ENCODE peak calls at places on chromosome 11, in four cellular contexts. X is mucosa of descending colon, K is PC-3, H is ovary. Y is an unnamed sample.

GRCh38 chr11:130945945-130946344 is 29.7 kb upstream of the SNX19 start:
- DNase-seq in X (no peak), K (peak; percentile 32), H (no peak), Y (peak; percentile 57)

GRCh38 chr11:102396708-102397563 is 49.9 kb downstream of the BIRC2 start:
- DNase-seq in X (no peak), K (no peak), H (no peak), Y (no peak)

GRCh38 chr11:120859552-120860295 is 164.2 kb upstream of the TBCEL start:
- DNase-seq in X (no peak), K (no peak), H (no peak), Y (no peak)

GRCh38 chr11:95097209-95097608 is 7.6 kb downstream of the ENDOD1 start:
- DNase-seq in X (no peak), K (no peak), H (no peak), Y (no peak)

GRCh38 chr11:35323076-35323868 is 96.1 kb downstream of the SLC1A2 start:
- DNase-seq in X (no peak), K (peak; percentile 42), H (no peak), Y (no peak)

GRCh38 chr11:68016161-68016903 is 6.2 kb downstream of the ALDH3B1 start:
- DNase-seq in X (no peak), K (no peak), H (no peak), Y (no peak)

GRCh38 chr11:120310875-120311274 is 14.2 kb upstream of the TLCD5 start:
- DNase-seq in X (no peak), K (no peak), H (no peak), Y (no peak)

GRCh38 chr11:20075627-20076026 is 84.6 kb downstream of the DBX1 start:
- DNase-seq in X (no peak), K (no peak), H (no peak), Y (no peak)

GRCh38 chr11:44446341-44446712 is 119.1 kb upstream of the CD82 start:
- DNase-seq in X (no peak), K (no peak), H (no peak), Y (no peak)

GRCh38 chr11:111561801-111562325 is 21.3 kb downstream of the LAYN start:
- DNase-seq in X (no peak), K (peak; percentile 96), H (no peak), Y (peak; percentile 68)

GRCh38 chr11:69475141-69475865 is 6.2 kb upstream of the LINC01488 start:
- DNase-seq in X (peak; percentile 39), K (no peak), H (no peak), Y (no peak)

DNA sequence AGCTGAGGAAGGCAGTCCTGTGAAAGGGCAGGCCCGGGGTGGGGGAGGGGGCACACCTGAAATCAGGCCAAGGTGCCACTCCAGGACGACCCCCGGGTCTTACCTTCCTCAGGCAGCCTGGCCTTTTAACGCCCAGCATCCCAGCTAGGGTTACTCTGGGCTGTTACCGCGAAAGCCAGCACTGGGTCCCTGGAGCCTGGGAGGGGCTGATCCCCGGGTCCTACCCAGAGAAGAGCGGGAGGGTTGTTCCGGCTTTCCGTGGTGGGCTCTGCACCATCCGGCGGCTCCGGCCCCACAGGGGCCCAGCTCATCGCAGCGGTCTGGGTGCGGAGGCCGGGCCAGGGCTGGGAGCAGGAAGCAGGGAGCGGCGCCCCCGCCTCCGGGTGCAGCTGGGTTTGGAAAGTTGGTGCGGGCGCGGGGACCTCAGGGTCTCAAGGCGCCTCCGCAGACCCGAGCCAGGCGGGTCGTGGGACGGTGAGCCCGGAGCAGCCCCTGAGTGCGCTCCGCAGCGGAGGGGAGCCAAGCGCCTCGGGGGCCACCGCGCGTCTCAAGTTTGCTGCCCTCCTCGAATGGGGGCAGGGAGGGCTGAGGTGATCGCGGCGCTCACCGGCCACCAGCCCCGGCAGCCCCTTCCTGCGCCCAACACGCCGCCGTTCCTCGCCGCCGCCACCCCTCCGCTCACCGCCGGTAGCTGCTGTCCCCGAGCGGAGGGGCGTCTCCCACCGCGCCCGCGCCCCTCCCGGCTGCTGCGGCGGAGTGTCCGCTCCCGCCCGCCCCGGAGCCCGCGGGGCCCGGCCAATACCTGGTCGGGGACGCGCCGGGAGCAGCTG is 831 bp downstream of the CHST1 start:
- DNase-seq in X (no peak), K (no peak), H (no peak), Y (no peak)
- H3K4me3 ChIP-seq in X (peak overlapping the region; percentile 17), K (peak overlapping the region; percentile 32), H (peak overlapping the region; percentile 54), Y (peak overlapping the region; percentile 28)

DNA sequence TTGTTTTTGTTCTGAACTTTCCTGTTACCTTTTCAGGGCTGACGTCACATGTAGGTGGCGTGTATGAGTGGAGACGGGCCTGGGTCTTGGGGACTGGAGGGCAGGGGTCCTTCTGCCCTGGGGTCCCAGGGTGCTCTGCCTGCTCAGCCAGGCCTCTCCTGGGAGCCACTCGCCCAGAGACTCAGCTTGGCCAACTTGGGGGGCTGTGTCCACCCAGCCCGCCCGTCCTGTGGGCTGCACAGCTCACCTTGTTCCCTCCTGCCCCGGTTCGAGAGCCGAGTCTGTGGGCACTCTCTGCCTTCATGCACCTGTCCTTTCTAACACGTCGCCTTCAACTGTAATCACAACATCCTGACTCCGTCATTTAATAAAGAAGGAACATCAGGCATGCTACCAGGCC is 3.5 kb upstream of the TSSC4 start:
- DNase-seq in X (no peak), K (no peak), H (no peak), Y (no peak)
- H3K36me3 ChIP-seq in X (peaks cover 6% of the 10 kb centered on the region), K (peaks cover under 1% of the 10 kb centered on the region), H (no peaks in the 10 kb centered on the region), Y (peaks cover 46% of the 10 kb centered on the region)

DNA sequence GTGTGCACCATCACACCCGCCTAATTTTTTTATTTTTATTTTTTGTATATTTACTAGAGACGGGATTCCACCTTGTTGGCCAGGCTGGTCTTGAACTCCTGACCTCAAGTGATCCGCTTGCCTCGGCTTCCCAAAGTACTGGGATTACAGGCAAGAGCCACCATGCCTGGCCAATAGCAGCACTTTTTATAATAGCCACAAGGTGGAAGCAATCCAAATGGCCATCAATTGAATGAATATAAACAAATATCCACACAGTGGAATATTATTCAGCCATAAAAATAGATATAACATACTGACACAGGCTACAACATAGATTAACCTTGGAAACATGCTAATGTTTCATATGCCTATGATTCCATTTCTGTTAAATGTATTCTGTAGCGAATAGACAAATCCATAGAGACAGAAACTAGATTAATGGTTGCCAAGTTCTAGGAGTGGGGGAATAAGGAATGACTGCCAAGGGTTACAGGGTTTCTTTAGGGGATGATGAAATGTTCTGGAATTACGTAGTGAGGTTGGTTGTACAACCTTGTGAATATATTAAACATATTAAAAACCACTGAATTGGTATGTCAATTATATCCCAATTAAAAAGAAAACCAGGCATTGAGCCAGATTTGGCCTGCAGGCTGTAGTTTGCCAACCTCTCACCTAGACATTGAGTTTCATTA is 4.8 kb downstream of the VPS51 start:
- DNase-seq in X (no peak), K (no peak), H (no peak), Y (no peak)
- TF ChIP-seq CTCF in X (no peak), K (peak; percentile 33), H (no peak), Y (peak; percentile 8)

GRCh38 chr11:133787379-133788103 is 57.8 kb downstream of the SPATA19 start:
- DNase-seq in X (no peak), K (no peak), H (no peak), Y (no peak)
- H3K4me3 ChIP-seq in X (no peak overlapping the region), K (no peak overlapping the region), H (no peak overlapping the region), Y (no peak overlapping the region)

GRCh38 chr11:66848671-66849500 is 5.6 kb downstream of the RCE1 start:
- DNase-seq in X (peak; percentile 43), K (no peak), H (no peak), Y (no peak)

GRCh38 chr11:66845876-66846212 is 2.6 kb downstream of the RCE1 start:
- DNase-seq in X (no peak), K (no peak), H (no peak), Y (no peak)

GRCh38 chr11:66846671-66847091 is 3.4 kb downstream of the RCE1 start:
- DNase-seq in X (peak; percentile 49), K (peak; percentile 61), H (no peak), Y (no peak)

GRCh38 chr11:66849501-66850234 is 6.4 kb downstream of the RCE1 start:
- DNase-seq in X (peak; percentile 46), K (no peak), H (no peak), Y (no peak)

GRCh38 chr11:66847461-66848232 is 4.4 kb downstream of the RCE1 start:
- DNase-seq in X (peak; percentile 27), K (no peak), H (no peak), Y (no peak)
- H3K36me3 ChIP-seq in X (no peaks in the 10 kb centered on the region), K (peaks cover 21% of the 10 kb centered on the region), H (no peaks in the 10 kb centered on the region), Y (peaks cover 27% of the 10 kb centered on the region)

Y was measured in BJ.